ENCODE peak calls at places on chromosome 16, in four cellular contexts. O is IMR-90, Q is mesendoderm, V is cardiac fibroblast. Y is an unnamed sample.

GRCh38 chr16:30186782-30187555 is 3.6 kb downstream of the CORO1A start:
- DNase-seq in O (no peak), Q (peak; percentile 64), V (peak; percentile 45), Y (peak; percentile 75)

GRCh38 chr16:81945665-81946064 is 65.6 kb downstream of the SDR42E1 start:
- DNase-seq in O (peak; percentile 12), Q (no peak), V (peak; percentile 56), Y (no peak)

GRCh38 chr16:12268602-12269001 is 292.1 kb downstream of the SNX29 start:
- DNase-seq in O (no peak), Q (no peak), V (no peak), Y (peak; percentile 7)

GRCh38 chr16:77238593-77238992 is 39.4 kb downstream of the SYCE1L start:
- DNase-seq in O (no peak), Q (no peak), V (peak; percentile 5), Y (no peak)

GRCh38 chr16:28168991-28169554 is 42.7 kb downstream of the XPO6 start:
- DNase-seq in O (no peak), Q (no peak), V (no peak), Y (no peak)

GRCh38 chr16:12417830-12418229 is 385.9 kb downstream of the CPPED1 start:
- DNase-seq in O (no peak), Q (no peak), V (peak; percentile 1), Y (peak; percentile 34)

GRCh38 chr16:64950262-64950661 is 171.6 kb downstream of the CDH11 start:
- DNase-seq in O (no peak), Q (peak; percentile 38), V (no peak), Y (no peak)

GRCh38 chr16:90046971-90047713 is 27.9 kb upstream of the DBNDD1 start:
- DNase-seq in O (peak; percentile 58), Q (no peak), V (peak; percentile 44), Y (peak; percentile 49)

GRCh38 chr16:89357055-89357454 is 133.3 kb downstream of the ANKRD11 start:
- DNase-seq in O (no peak), Q (peak; percentile 83), V (no peak), Y (no peak)

GRCh38 chr16:59164461-59164860 is 430.3 kb upstream of the GOT2 start:
- DNase-seq in O (no peak), Q (peak; percentile 16), V (no peak), Y (peak; percentile 3)

GRCh38 chr16:30381351-30382041 is 865 bp downstream of the SEPTIN1 start:
- DNase-seq in O (no peak), Q (no peak), V (no peak), Y (no peak)

GRCh38 chr16:77171750-77172635 is 19.0 kb upstream of the MON1B start:
- DNase-seq in O (peak; percentile 59), Q (peak; percentile 67), V (peak; percentile 78), Y (peak; percentile 86)

GRCh38 chr16:57004387-57005250 is 15.3 kb downstream of the NLRC5 start:
- DNase-seq in O (no peak), Q (no peak), V (no peak), Y (no peak)

GRCh38 chr16:4474192-4474961 is at the start of gene NMRAL1:
- DNase-seq in O (peak; percentile 80), Q (peak; percentile 98), V (peak; percentile 88), Y (peak; percentile 95)

GRCh38 chr16:22641030-22641671 is 130.5 kb downstream of the NPIPB5 start:
- DNase-seq in O (peak; percentile 49), Q (peak; percentile 50), V (peak; percentile 66), Y (peak; percentile 63)

Y was measured in dermis blood vessel endothelial cell.